ENCODE peak calls at places on chromosomes 3 and 15, in eight cellular contexts. E is adipocyte; R is caudate nucleus; W is A172; A is activated CD4-positive, alpha-beta T cell treated with anti-CD3 and anti-CD28 coated beads, Interleukin-2, amount 50 U/mL, for 48 hours; F is stimulated activated CD4-positive, alpha-beta T cell treated with anti-CD3 and anti-CD28 coated beads, Interleukin-4, amount 100 ng/mL, for 24 hours; M is naive thymus-derived CD8-positive, alpha-beta T cell; B is kidney glomerular epithelial cell. T is an unnamed sample.
A peak's percentile ranks its signal among the peaks of the same experiment; 100 is the strongest.

GRCh38 chr3:130626021-130626420 is 109.0 kb downstream of the COL6A6 start:
- DNase-seq in E (no peak), R (no peak), W (peak; percentile 18), A (no peak), F (no peak), M (no peak), B (peak; percentile 0), T (no peak)

GRCh38 chr3:37935756-37936666 is 54.6 kb upstream of the VILL start:
- DNase-seq in E (peak; percentile 88), R (no peak), W (peak; percentile 98), A (no peak), F (no peak), M (no peak), B (peak; percentile 48), T (no peak)

GRCh38 chr3:192835818-192836468 is 81.7 kb downstream of the MB21D2 start:
- DNase-seq in E (peak; percentile 49), R (no peak), W (peak; percentile 54), A (no peak), F (no peak), M (no peak), B (peak; percentile 96), T (no peak)

GRCh38 chr15:68504721-68505090 is 72.7 kb upstream of the ITGA11 start:
- DNase-seq in E (no peak), R (no peak), W (no peak), A (no peak), F (no peak), M (no peak), B (no peak), T (no peak)

GRCh38 chr3:177523991-177524438 is 326.7 kb upstream of the TBL1XR1 start:
- DNase-seq in E (peak; percentile 28), R (no peak), W (no peak), A (no peak), F (no peak), M (no peak), B (no peak), T (no peak)

GRCh38 chr3:126836220-126836860 is 132.3 kb downstream of the CHCHD6 start:
- DNase-seq in E (no peak), R (no peak), W (no peak), A (no peak), F (no peak), M (no peak), B (no peak), T (no peak)

GRCh38 chr3:120167488-120167887 is 73.2 kb upstream of the GSK3B start:
- DNase-seq in E (no peak), R (no peak), W (no peak), A (no peak), F (no peak), M (no peak), B (no peak), T (no peak)

GRCh38 chr15:74807302-74807701 is 5.3 kb upstream of the LMAN1L start:
- DNase-seq in E (no peak), R (no peak), W (no peak), A (no peak), F (no peak), M (no peak), B (no peak), T (no peak)

GRCh38 chr3:11452988-11453847 is 181.0 kb downstream of the ATG7 start:
- DNase-seq in E (peak; percentile 65), R (no peak), W (peak; percentile 70), A (no peak), F (no peak), M (no peak), B (peak; percentile 19), T (peak; percentile 66)

GRCh38 chr15:98896002-98896721 is 111.4 kb downstream of the PGPEP1L start:
- DNase-seq in E (peak; percentile 50), R (no peak), W (peak; percentile 41), A (no peak), F (no peak), M (no peak), B (peak; percentile 66), T (no peak)

GRCh38 chr3:83435173-83435572 is 1523.6 kb upstream of the CADM2 start:
- DNase-seq in E (no peak), R (no peak), W (peak; percentile 9), A (no peak), F (no peak), M (no peak), B (no peak), T (no peak)

GRCh38 chr15:41955807-41956525 is 16.4 kb downstream of the EHD4 start:
- DNase-seq in E (no peak), R (no peak), W (no peak), A (no peak), F (no peak), M (no peak), B (peak; percentile 42), T (no peak)

GRCh38 chr3:190862209-190863118 is at the start of gene GMNC:
- DNase-seq in E (peak; percentile 91), R (no peak), W (peak; percentile 76), A (peak; percentile 46), F (peak; percentile 15), M (no peak), B (peak; percentile 83), T (peak; percentile 69)

GRCh38 chr15:31464216-31465082 is 137.8 kb downstream of the KLF13 start:
- DNase-seq in E (no peak), R (no peak), W (no peak), A (no peak), F (no peak), M (no peak), B (no peak), T (no peak)

GRCh38 chr3:179653106-179653776 is 401 bp downstream of the USP13 start:
- DNase-seq in E (peak; percentile 87), R (peak; percentile 20), W (peak; percentile 63), A (peak; percentile 70), F (peak; percentile 68), M (peak; percentile 40), B (peak; percentile 53), T (peak; percentile 69)

GRCh38 chr3:107561980-107562379 is 39.2 kb downstream of the BBX start:
- DNase-seq in E (peak; percentile 35), R (no peak), W (no peak), A (no peak), F (no peak), M (no peak), B (no peak), T (no peak)

GRCh38 chr3:37141676-37142075 is 32.7 kb downstream of the LRRFIP2 start:
- DNase-seq in E (no peak), R (no peak), W (no peak), A (no peak), F (no peak), M (no peak), B (no peak), T (no peak)

GRCh38 chr3:10010546-10011465 is 15.4 kb upstream of the FANCD2 start:
- DNase-seq in E (peak; percentile 96), R (peak; percentile 70), W (peak; percentile 87), A (peak; percentile 92), F (peak; percentile 84), M (peak; percentile 51), B (peak; percentile 82), T (peak; percentile 92)

GRCh38 chr15:88535100-88535499 is 11.4 kb downstream of the DET1 start:
- DNase-seq in E (no peak), R (no peak), W (no peak), A (no peak), F (no peak), M (no peak), B (no peak), T (no peak)

GRCh38 chr3:151630938-151631417 is 102.7 kb upstream of the AADACL2 start:
- DNase-seq in E (peak; percentile 70), R (no peak), W (no peak), A (no peak), F (no peak), M (no peak), B (peak; percentile 37), T (no peak)

GRCh38 chr15:75751901-75752300 is 39.3 kb upstream of the CSPG4 start:
- DNase-seq in E (no peak), R (no peak), W (no peak), A (no peak), F (no peak), M (no peak), B (no peak), T (no peak)

GRCh38 chr15:65416845-65417416 is 5.8 kb downstream of the IGDCC4 start:
- DNase-seq in E (no peak), R (no peak), W (no peak), A (no peak), F (no peak), M (no peak), B (no peak), T (no peak)

GRCh38 chr15:61396235-61396927 is 167.3 kb upstream of the RORA start:
- DNase-seq in E (no peak), R (no peak), W (no peak), A (no peak), F (no peak), M (no peak), B (no peak), T (no peak)

GRCh38 chr15:83784975-83785374 is 131.1 kb downstream of the ADAMTSL3 start:
- DNase-seq in E (no peak), R (no peak), W (peak; percentile 29), A (no peak), F (no peak), M (no peak), B (peak; percentile 82), T (no peak)

GRCh38 chr3:195812366-195812765 is 637 bp upstream of the MUC4 start:
- DNase-seq in E (no peak), R (no peak), W (no peak), A (no peak), F (no peak), M (no peak), B (no peak), T (no peak)

GRCh38 chr3:195048059-195048905 is 222.7 kb downstream of the XXYLT1 start:
- DNase-seq in E (no peak), R (no peak), W (no peak), A (no peak), F (no peak), M (no peak), B (no peak), T (no peak)

GRCh38 chr15:59904450-59904979 is 99.6 kb upstream of the FOXB1 start:
- DNase-seq in E (no peak), R (no peak), W (no peak), A (no peak), F (no peak), M (no peak), B (no peak), T (no peak)

GRCh38 chr3:71285086-71285485 is 298.4 kb downstream of the FOXP1 start:
- DNase-seq in E (peak; percentile 46), R (no peak), W (no peak), A (no peak), F (no peak), M (no peak), B (no peak), T (no peak)

GRCh38 chr3:63032876-63033275 is 157.7 kb upstream of the CADPS start:
- DNase-seq in E (no peak), R (no peak), W (no peak), A (no peak), F (no peak), M (no peak), B (no peak), T (no peak)

GRCh38 chr15:74709011-74709410 is 13.2 kb upstream of the EDC3 start:
- DNase-seq in E (peak; percentile 50), R (no peak), W (no peak), A (no peak), F (no peak), M (no peak), B (no peak), T (no peak)